ENCODE peak calls at places on chromosomes 6 and 20, in seven cellular contexts. L is GM23248, I is PC-3, U is hepatocyte, G is neural progenitor cell, R is HCT116, F is MM.1S. T is an unnamed sample.

GRCh38 chr20:50399003-50399916 is 110.9 kb upstream of the PTPN1 start:
- DNase-seq in L (peak), I (no peak), U (peak), F (no peak), R (no peak), G (no peak), T (no peak)

GRCh38 chr6:79005497-79005896 is 72.6 kb downstream of the PHIP start:
- DNase-seq in L (no peak), R (no peak), U (no peak), I (no peak), F (no peak), G (no peak), T (no peak)

GRCh38 chr6:18707714-18708439 is 320.7 kb downstream of the RNF144B start:
- DNase-seq in R (no peak), F (no peak), L (no peak), I (no peak), G (no peak), U (no peak), T (no peak)

GRCh38 chr6:49852975-49853374 is 13.4 kb downstream of the CRISP1 start:
- DNase-seq in L (no peak), G (no peak), R (no peak), U (no peak), I (no peak), F (no peak), T (no peak)

GRCh38 chr20:63957690-63958441 is 1.6 kb upstream of the UCKL1 start:
- DNase-seq in U (peak), I (peak), R (peak), G (peak), L (peak), F (peak), T (no peak)

GRCh38 chr20:20505554-20505953 is 137.7 kb downstream of the INSM1 start:
- DNase-seq in U (no peak), I (no peak), L (no peak), F (peak), R (no peak), G (no peak), T (no peak)

GRCh38 chr20:54879393-54879792 is 404.0 kb downstream of the DOK5 start:
- DNase-seq in I (no peak), G (no peak), U (no peak), R (no peak), L (no peak), F (no peak), T (no peak)

GRCh38 chr6:5028301-5028700 is 24.5 kb upstream of the RPP40 start:
- DNase-seq in I (no peak), U (no peak), G (no peak), L (no peak), R (no peak), F (no peak), T (no peak)

GRCh38 chr6:10316327-10316726 is 98.5 kb downstream of the TFAP2A start:
- DNase-seq in L (peak), G (no peak), I (peak), F (no peak), R (no peak), U (peak), T (no peak)

GRCh38 chr6:85680388-85680787 is 37.7 kb upstream of the SYNCRIP start:
- DNase-seq in F (no peak), I (no peak), G (no peak), L (no peak), R (no peak), U (no peak), T (no peak)

GRCh38 chr20:53822534-53822933 is 228.9 kb upstream of the ZNF217 start:
- DNase-seq in U (no peak), R (no peak), I (no peak), F (no peak), G (no peak), L (no peak), T (no peak)

GRCh38 chr6:137217801-137218472 is 1.2 kb downstream of the IFNGR1 start:
- DNase-seq in F (no peak), I (peak), L (peak), G (no peak), U (peak), R (no peak), T (no peak)

GRCh38 chr6:125886914-125887313 is 69.7 kb upstream of the HINT3 start:
- DNase-seq in I (no peak), U (no peak), L (no peak), F (no peak), R (no peak), G (no peak), T (no peak)

GRCh38 chr6:125888989-125889656 is 67.4 kb upstream of the HINT3 start:
- DNase-seq in L (peak), R (peak), G (peak), F (peak), I (peak), U (peak), T (no peak)

GRCh38 chr6:125882243-125882642 is 74.3 kb upstream of the HINT3 start:
- DNase-seq in I (no peak), L (no peak), R (no peak), U (no peak), F (no peak), G (no peak), T (no peak)

GRCh38 chr6:125887372-125887771 is 69.2 kb upstream of the HINT3 start:
- DNase-seq in G (no peak), R (no peak), F (no peak), U (no peak), L (no peak), I (no peak), T (no peak)

DNA sequence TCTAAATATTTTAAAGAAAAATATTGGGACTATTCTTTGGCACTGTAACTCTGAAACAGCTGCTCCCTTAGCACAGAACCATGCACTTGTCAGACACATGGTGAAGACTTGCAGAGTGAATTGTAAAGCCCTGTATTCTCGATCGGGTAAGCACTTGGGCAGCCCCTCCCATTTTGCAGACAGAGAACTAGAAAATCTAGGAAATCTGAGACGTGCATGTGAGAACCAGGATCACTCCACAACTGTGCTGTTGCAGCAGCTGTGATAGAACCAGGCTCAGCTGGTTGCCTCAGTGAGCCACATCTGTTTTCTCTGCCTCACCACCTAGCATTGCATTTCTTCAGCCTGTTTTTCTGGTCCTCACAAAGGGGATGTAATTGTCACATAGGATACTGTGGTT is 71.9 kb upstream of the HINT3 start:
- DNase-seq in U (no peak), F (no peak), I (no peak), L (no peak), G (no peak), R (no peak), T (no peak)
- TF ChIP-seq EZH2phosphoT487 in U (no peak), F (no peak), I (no peak), L (no peak), G (no peak), R (no peak), T (no peak)

DNA sequence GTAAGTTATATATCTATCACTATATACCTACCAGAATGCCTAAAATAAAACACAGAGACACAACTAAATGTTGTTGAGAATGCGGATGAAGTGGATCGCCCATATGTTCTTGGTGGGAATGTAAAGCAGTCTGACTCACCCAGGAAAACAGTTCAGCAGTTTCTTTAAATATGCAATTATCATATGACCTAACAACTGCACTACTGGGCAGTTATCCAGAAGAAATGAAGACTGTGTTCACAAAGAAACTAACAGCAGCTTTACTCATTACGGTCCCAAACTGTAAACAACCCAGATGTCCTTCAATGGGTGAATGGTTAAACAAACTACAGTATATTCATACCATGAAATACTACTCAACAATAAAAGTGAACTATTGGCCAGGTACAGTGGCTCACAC is 14.3 kb upstream of the ZC3H12D start:
- DNase-seq in L (peak), G (no peak), I (peak), F (no peak), U (peak), R (no peak), T (no peak)
- TF ChIP-seq EZH2phosphoT487 in L (no peak), G (no peak), I (no peak), F (no peak), U (no peak), R (no peak), T (no peak)

DNA sequence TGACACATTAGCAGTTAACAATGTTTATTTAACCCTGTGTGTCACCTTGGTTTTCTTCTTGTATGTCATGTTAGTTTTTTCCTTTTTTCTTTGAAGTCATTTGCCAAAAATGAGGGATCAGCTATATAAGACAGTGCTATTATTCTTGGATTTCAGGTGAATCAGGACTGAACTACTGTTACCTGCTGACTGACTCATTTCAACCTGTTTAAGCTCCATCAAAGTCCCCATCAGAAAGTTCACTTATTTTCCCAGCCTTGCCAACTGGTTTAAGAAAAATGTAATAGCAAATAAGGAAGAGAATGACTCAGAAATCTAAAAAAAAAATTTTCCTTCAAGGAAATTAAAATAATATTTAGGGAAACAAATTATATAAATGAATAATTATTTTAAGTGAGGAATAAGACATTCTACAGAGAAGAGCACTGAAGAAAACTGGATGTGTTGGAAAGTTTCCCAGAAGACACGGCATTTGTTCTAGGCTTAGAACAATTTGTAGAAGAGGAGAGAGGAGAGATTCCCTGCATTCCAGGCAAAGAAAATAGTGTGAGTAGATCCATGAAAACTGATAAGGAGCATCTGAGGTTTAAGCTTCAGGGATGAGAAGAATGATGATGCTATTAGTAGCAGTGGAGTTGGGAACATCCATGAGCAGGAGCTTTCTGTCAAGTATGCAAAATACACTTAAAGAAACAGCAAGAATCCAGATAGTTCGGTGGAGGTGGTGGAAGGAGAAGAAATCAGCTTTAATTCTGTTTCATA is 84.9 kb upstream of the SIM1 start:
- DNase-seq in L (peak), G (no peak), F (no peak), R (no peak), I (peak), U (no peak), T (no peak)
- TF ChIP-seq EZH2phosphoT487 in L (no peak), G (no peak), F (no peak), R (no peak), I (no peak), U (no peak), T (no peak)

DNA sequence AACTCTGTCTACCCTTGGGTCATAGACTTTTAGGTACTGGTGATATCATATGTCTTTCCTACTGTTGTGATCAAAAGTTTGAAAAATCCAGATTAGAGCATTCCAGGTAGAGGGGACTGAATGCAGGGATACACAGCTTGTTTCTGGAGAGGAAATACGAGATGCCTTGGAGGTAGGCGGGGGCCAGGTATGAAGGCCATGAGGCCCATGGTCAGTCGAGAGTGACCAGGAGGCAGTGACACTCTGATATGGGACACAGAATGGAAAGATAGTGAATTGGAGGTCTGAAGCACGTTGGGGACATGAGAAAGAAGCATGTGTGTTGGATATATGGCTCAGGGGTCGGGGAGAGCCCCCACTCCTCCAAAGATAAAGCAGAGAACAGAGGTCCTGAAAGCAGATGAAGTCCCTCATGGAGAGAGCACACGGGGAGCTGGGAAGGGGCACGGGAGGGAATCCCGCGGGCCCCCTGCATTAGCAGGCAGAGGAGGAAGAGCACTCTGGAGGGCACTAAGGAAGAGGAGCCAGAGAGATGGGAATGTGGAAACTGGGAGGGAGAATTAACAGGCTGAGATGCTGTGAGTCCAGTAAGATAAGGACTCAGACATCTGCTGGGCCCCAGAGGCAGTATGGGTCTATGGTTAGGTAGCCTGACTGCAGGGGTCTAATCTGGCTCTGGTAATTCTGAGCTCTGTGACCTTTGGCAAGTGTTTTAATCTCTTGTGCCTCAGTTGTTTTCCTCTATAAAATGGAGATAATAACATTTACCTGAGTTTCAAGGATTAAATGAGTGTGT is 15.9 kb upstream of the SRSF3 start:
- DNase-seq in F (no peak), R (no peak), L (no peak), U (no peak), I (no peak), G (no peak), T (peak)
- TF ChIP-seq EZH2phosphoT487 in F (no peak), R (no peak), L (no peak), U (no peak), I (no peak), G (no peak), T (no peak)